ENCODE peak calls at places on chromosomes 13 and 19, in seven cellular contexts. K is esophagus squamous epithelium, I is mammary epithelial cell, U is ovary, H is body of pancreas, M is fibroblast of lung, T is PC-3. D is an unnamed sample.

GRCh38 chr19:6527893-6528543 is 2.8 kb upstream of the TNFSF9 start:
- DNase-seq in M (no peak), K (no peak), I (no peak), T (no peak), U (no peak), H (no peak), D (no peak)

GRCh38 chr19:17762505-17763229 is 11.4 kb downstream of the FCHO1 start:
- DNase-seq in H (no peak), M (peak; percentile 54), T (peak; percentile 70), I (no peak), U (no peak), K (no peak), D (peak; percentile 53)

GRCh38 chr19:54299126-54299498 is 13.9 kb downstream of the LILRA5 start:
- DNase-seq in T (no peak), M (no peak), U (no peak), K (no peak), H (no peak), I (no peak), D (no peak)

GRCh38 chr13:28129911-28130693 is 8.2 kb upstream of the PAN3 start:
- DNase-seq in H (no peak), U (no peak), M (peak; percentile 3), K (no peak), I (no peak), T (no peak), D (no peak)

GRCh38 chr13:110554227-110554836 is 7.2 kb downstream of the RAB20 start:
- DNase-seq in M (no peak), H (no peak), T (no peak), I (no peak), U (no peak), K (no peak), D (no peak)

GRCh38 chr13:99041337-99041736 is 63.5 kb upstream of the DOCK9 start:
- DNase-seq in T (no peak), I (no peak), U (no peak), M (no peak), H (no peak), K (no peak), D (no peak)

GRCh38 chr13:51862965-51863364 is 1.2 kb downstream of the CCDC70 start:
- DNase-seq in I (no peak), H (no peak), U (no peak), M (no peak), T (no peak), K (no peak), D (no peak)

GRCh38 chr13:23509781-23510543 is 60.2 kb upstream of the TNFRSF19 start:
- DNase-seq in K (no peak), T (peak; percentile 79), H (no peak), M (peak; percentile 73), U (no peak), I (peak; percentile 71), D (no peak)

GRCh38 chr19:31513841-31514240 is 164.6 kb upstream of the TSHZ3 start:
- DNase-seq in K (no peak), T (no peak), H (no peak), I (no peak), U (no peak), M (no peak), D (no peak)

GRCh38 chr19:18848860-18849661 is 17.3 kb downstream of the UPF1 start:
- DNase-seq in I (peak; percentile 54), M (peak; percentile 67), T (no peak), K (no peak), H (no peak), U (peak; percentile 70), D (no peak)

GRCh38 chr13:40371531-40372125 is 294.8 kb downstream of the FOXO1 start:
- DNase-seq in K (no peak), H (no peak), U (no peak), I (no peak), M (peak; percentile 28), T (no peak), D (no peak)

GRCh38 chr19:7757358-7757757 is 5.7 kb upstream of the CLEC4M start:
- DNase-seq in I (no peak), U (no peak), T (no peak), H (no peak), K (no peak), M (no peak), D (no peak)

GRCh38 chr19:2540646-2541454 is 64.9 kb downstream of the GADD45B start:
- DNase-seq in T (peak; percentile 96), M (peak; percentile 92), U (peak; percentile 83), H (peak; percentile 83), K (no peak), I (peak; percentile 94), D (no peak)

GRCh38 chr19:41936961-41937360 is 8.7 kb upstream of the ERFL start:
- DNase-seq in K (no peak), M (no peak), H (no peak), T (no peak), U (no peak), I (no peak), D (no peak)

GRCh38 chr19:5138606-5139594 is 170.0 kb downstream of the KDM4B start:
- DNase-seq in H (peak; percentile 32), M (peak; percentile 20), T (peak; percentile 57), U (no peak), K (no peak), I (peak; percentile 79), D (no peak)

GRCh38 chr13:20125129-20125782 is 35.6 kb downstream of the GJA3 start:
- DNase-seq in T (peak; percentile 59), M (peak; percentile 76), U (no peak), K (no peak), I (peak; percentile 62), H (no peak), D (no peak)

GRCh38 chr13:100808330-100808729 is 133.7 kb upstream of the TMTC4 start:
- DNase-seq in T (no peak), U (no peak), I (no peak), H (no peak), M (no peak), K (no peak), D (no peak)

GRCh38 chr13:79782541-79783216 is 301.7 kb downstream of the NDFIP2 start:
- DNase-seq in K (no peak), M (peak; percentile 74), I (peak; percentile 85), H (peak; percentile 78), U (peak; percentile 42), T (no peak), D (peak; percentile 10)

GRCh38 chr13:75414036-75414827 is 67.7 kb downstream of the TBC1D4 start:
- DNase-seq in K (no peak), H (no peak), U (no peak), M (no peak), T (no peak), I (no peak), D (no peak)

GRCh38 chr19:7421941-7422744 is 66.7 kb downstream of the PEX11G start:
- DNase-seq in I (peak; percentile 19), T (peak; percentile 38), H (no peak), K (no peak), U (no peak), M (no peak), D (no peak)

GRCh38 chr13:109160887-109161669 is 531.7 kb downstream of the MYO16 start:
- DNase-seq in I (peak; percentile 17), H (no peak), K (no peak), T (peak; percentile 44), M (no peak), U (no peak), D (no peak)

GRCh38 chr13:109160357-109160756 is 530.9 kb downstream of the MYO16 start:
- DNase-seq in U (no peak), K (no peak), T (peak; percentile 50), H (no peak), I (peak; percentile 50), M (no peak), D (no peak)

GRCh38 chr13:109158383-109158782 is 529.0 kb downstream of the MYO16 start:
- DNase-seq in T (peak; percentile 69), M (no peak), U (no peak), K (no peak), H (no peak), I (peak; percentile 26), D (no peak)

GRCh38 chr13:109157275-109157674 is 527.9 kb downstream of the MYO16 start:
- DNase-seq in M (no peak), K (no peak), H (no peak), I (peak; percentile 8), U (no peak), T (no peak), D (no peak)

GRCh38 chr13:109159650-109160309 is 530.4 kb downstream of the MYO16 start:
- DNase-seq in U (no peak), K (no peak), M (no peak), T (no peak), I (no peak), H (no peak), D (no peak)
- H3K27me3 ChIP-seq in U (no peaks in the 10 kb centered on the region), K (no peaks in the 10 kb centered on the region), M (no peaks in the 10 kb centered on the region), T (no peaks in the 10 kb centered on the region), I (no peaks in the 10 kb centered on the region), H (no peaks in the 10 kb centered on the region), D (no peaks in the 10 kb centered on the region)

GRCh38 chr19:45600340-45600885 is 1.6 kb downstream of the GPR4 start:
- DNase-seq in K (no peak), U (no peak), M (no peak), H (no peak), T (no peak), I (no peak), D (no peak)
- H3K27me3 ChIP-seq in K (peaks cover 46% of the 10 kb centered on the region), U (no peaks in the 10 kb centered on the region), M (peaks cover 43% of the 10 kb centered on the region), H (no peaks in the 10 kb centered on the region), T (no peaks in the 10 kb centered on the region), I (peaks cover 18% of the 10 kb centered on the region), D (peaks cover 54% of the 10 kb centered on the region)

DNA sequence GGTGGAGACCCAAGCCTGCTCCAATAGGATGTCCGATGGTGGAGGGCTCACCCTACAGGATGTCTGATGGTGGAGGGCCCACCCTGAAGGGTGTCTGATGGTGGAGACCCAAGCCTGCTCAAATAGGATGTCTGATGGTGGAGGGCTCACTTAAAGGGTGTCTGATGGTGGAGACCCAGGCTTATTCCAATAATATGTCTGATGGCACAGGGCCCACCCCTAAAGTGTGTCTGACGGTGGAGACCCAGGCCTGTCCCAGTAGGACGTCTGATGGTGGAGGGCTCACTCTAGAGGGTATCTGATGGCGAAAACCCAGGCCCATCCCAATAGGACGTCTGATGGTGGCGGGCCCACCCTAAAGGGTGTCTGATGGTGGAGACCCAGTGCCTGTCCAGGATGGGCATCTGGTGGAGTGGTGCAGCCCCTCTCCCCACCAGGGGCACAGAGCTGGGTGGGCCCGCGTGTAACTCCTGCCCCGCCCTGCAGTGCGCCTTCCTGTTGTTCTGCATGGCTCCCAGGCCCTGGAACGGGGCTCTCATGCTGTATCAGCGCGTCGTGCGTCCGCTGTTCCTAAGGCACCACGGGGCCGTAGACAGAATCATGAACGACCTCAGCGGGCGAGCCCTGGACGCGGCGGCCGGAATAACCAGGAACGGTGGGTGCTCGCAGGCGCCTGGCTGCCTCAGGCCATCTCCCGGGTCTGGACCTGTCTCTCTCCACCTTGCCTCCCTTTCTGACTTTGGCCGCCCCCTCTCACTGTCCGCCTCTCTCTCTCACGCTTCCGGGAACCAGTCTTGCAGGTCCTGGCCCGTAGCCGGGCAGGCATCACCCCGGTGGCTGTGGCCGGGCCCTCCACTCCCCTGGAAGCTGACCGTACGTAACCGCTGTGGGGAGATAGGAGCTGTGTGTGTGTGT is 5.1 kb downstream of the REEP6 start:
- DNase-seq in H (peak; percentile 34), U (no peak), K (no peak), T (no peak), I (peak; percentile 31), M (no peak), D (no peak)
- H3K27me3 ChIP-seq in H (no peaks in the 10 kb centered on the region), U (no peaks in the 10 kb centered on the region), K (no peaks in the 10 kb centered on the region), T (no peaks in the 10 kb centered on the region), I (no peaks in the 10 kb centered on the region), M (peaks cover 13% of the 10 kb centered on the region), D (no peaks in the 10 kb centered on the region)

DNA sequence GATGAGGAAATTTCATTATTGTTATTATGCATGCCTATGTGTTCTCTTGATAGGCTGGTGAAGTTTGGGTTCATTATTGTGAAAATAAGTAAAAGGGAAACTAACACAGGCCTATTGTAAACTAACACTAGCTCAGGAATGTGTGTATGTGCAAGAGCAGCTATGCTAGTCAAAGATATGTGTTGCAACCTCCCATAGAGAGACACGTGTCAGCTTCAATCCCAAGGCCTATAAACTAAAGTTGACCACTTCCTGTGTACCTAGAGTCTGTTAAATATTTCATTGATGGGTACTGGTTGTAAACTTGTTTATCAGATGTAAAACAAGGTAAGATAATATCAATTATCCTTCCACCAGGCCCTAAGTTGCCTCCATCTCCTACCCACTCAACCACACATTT is 44.7 kb upstream of the ZNF30 start:
- DNase-seq in M (no peak), I (peak; percentile 29), K (no peak), T (peak; percentile 55), U (no peak), H (no peak), D (no peak)
- H3K27me3 ChIP-seq in M (no peaks in the 10 kb centered on the region), I (no peaks in the 10 kb centered on the region), K (no peaks in the 10 kb centered on the region), T (no peaks in the 10 kb centered on the region), U (no peaks in the 10 kb centered on the region), H (no peaks in the 10 kb centered on the region), D (no peaks in the 10 kb centered on the region)

D was measured in WERI-Rb-1.